ENCODE peak calls at places on chromosomes 13 and 19, in five cellular contexts. N, P, K, X and V are unnamed samples.
A peak's percentile ranks its signal among the peaks of the same experiment; 100 is the strongest.

GRCh38 chr13:100550433-100550832 is 38.2 kb downstream of the GGACT start:
- DNase-seq in P (peak; percentile 94), K (peak; percentile 49), N (peak; percentile 72), X (no peak), V (peak; percentile 93)

GRCh38 chr19:3210347-3211017 is 14.0 kb upstream of the CELF5 start:
- DNase-seq in P (peak; percentile 21), N (peak; percentile 35), X (no peak), K (peak; percentile 78), V (peak; percentile 82)

GRCh38 chr19:48480476-48481190 is 11.5 kb downstream of the CYTH2 start:
- DNase-seq in K (peak; percentile 56), N (peak; percentile 49), X (no peak), P (no peak), V (peak; percentile 56)

GRCh38 chr19:988510-988909 is 4.4 kb downstream of the WDR18 start:
- DNase-seq in P (no peak), X (no peak), N (no peak), K (no peak), V (no peak)

GRCh38 chr19:52722062-52723005 is 12.5 kb downstream of the ZNF611 start:
- DNase-seq in N (peak; percentile 41), K (peak; percentile 84), X (peak; percentile 77), P (peak; percentile 75), V (peak; percentile 77)

GRCh38 chr13:109312399-109312798 is 474.0 kb downstream of the IRS2 start:
- DNase-seq in P (no peak), X (no peak), N (no peak), K (no peak), V (no peak)

GRCh38 chr19:13077233-13077632 is 25.4 kb downstream of the LYL1 start:
- DNase-seq in X (no peak), K (no peak), N (no peak), P (no peak), V (no peak)

GRCh38 chr19:3365447-3366103 is 808 bp upstream of the NFIC start:
- DNase-seq in P (peak; percentile 70), K (peak; percentile 77), N (peak; percentile 76), X (peak; percentile 73), V (peak; percentile 76)

GRCh38 chr19:6828698-6829633 is 56.5 kb downstream of the VAV1 start:
- DNase-seq in N (no peak), P (no peak), X (peak; percentile 79), K (no peak), V (no peak)

GRCh38 chr19:6039541-6040225 is 61.7 kb upstream of the RANBP3 start:
- DNase-seq in X (no peak), P (no peak), K (no peak), N (no peak), V (no peak)

GRCh38 chr13:101661839-101662238 is 209.4 kb downstream of the ITGBL1 start:
- DNase-seq in N (no peak), X (no peak), P (no peak), K (no peak), V (no peak)

GRCh38 chr19:28184997-28185396 is 1028.0 kb downstream of the UQCRFS1 start:
- DNase-seq in X (no peak), N (peak; percentile 11), K (no peak), P (no peak), V (no peak)

GRCh38 chr19:9126900-9127405 is at the start of gene OR7G3:
- DNase-seq in N (no peak), P (no peak), K (no peak), X (no peak), V (no peak)

GRCh38 chr19:45595814-45596213 is 6.2 kb downstream of the GPR4 start:
- DNase-seq in P (no peak), N (no peak), X (no peak), K (peak; percentile 60), V (no peak)

GRCh38 chr19:32311371-32311770 is 34.0 kb upstream of the ZNF507 start:
- DNase-seq in K (no peak), X (no peak), P (no peak), N (no peak), V (no peak)

GRCh38 chr19:31658993-31659896 is 310.0 kb upstream of the TSHZ3 start:
- DNase-seq in P (no peak), N (no peak), K (no peak), X (no peak), V (no peak)

GRCh38 chr13:114004416-114005205 is 30.7 kb upstream of the C13orf46 start:
- DNase-seq in K (no peak), N (peak; percentile 92), X (no peak), P (no peak), V (no peak)